ENCODE peak calls at places on chromosomes 11 and 22, in ten cellular contexts. F is CD8-positive, alpha-beta T cell; Z is tibial nerve; G is bronchial epithelial cell; M is HL-60; S is upper lobe of right lung; C is AG10803; N is HCT116; I is transverse colon; P is AG04449. T is an unnamed sample.

GRCh38 chr22:19724927-19725661 is 1.8 kb downstream of the GP1BB start:
- DNase-seq in M (no peak), F (no peak), N (no peak), P (no peak), S (no peak), C (no peak), Z (no peak), G (no peak), I (no peak), T (no peak)

GRCh38 chr11:65125197-65126056 is 3.3 kb downstream of the MRPL49 start:
- DNase-seq in N (no peak), M (no peak), F (no peak), P (no peak), S (peak), G (no peak), Z (no peak), I (no peak), C (no peak), T (no peak)

GRCh38 chr22:46604306-46604690 is 15.9 kb upstream of the GRAMD4 start:
- DNase-seq in M (peak), F (peak), C (peak), G (no peak), N (no peak), I (peak), Z (peak), P (no peak), S (no peak), T (no peak)

GRCh38 chr22:24400726-24401596 is 26.4 kb upstream of the ADORA2A start:
- DNase-seq in I (no peak), N (no peak), S (no peak), P (no peak), C (peak), G (peak), M (no peak), Z (no peak), F (no peak), T (no peak)

GRCh38 chr22:38820021-38820420 is 23.8 kb downstream of the NPTXR start:
- DNase-seq in N (no peak), M (no peak), S (no peak), I (no peak), C (no peak), F (no peak), Z (no peak), G (no peak), P (no peak), T (no peak)

GRCh38 chr11:34994859-34995258 is 78.4 kb downstream of the PDHX start:
- DNase-seq in N (no peak), I (no peak), Z (no peak), C (no peak), P (no peak), G (no peak), M (no peak), S (no peak), F (no peak), T (no peak)

GRCh38 chr11:78607691-78608090 is 33.0 kb upstream of the NARS2 start:
- DNase-seq in I (no peak), Z (no peak), C (no peak), M (no peak), G (no peak), F (no peak), P (no peak), N (no peak), S (no peak), T (no peak)

GRCh38 chr11:70572974-70573260 is 174.6 kb downstream of the CTTN start:
- DNase-seq in S (peak), Z (no peak), G (no peak), I (no peak), N (no peak), F (no peak), P (no peak), M (no peak), C (no peak), T (no peak)

GRCh38 chr11:33687733-33688479 is 12.7 kb downstream of the C11orf91 start:
- DNase-seq in I (no peak), G (peak), Z (peak), N (peak), M (no peak), F (no peak), S (no peak), P (no peak), C (peak), T (no peak)

GRCh38 chr22:48279465-48279765 is 1517.0 kb downstream of the TBC1D22A start:
- DNase-seq in M (no peak), C (no peak), S (no peak), Z (no peak), F (no peak), P (no peak), I (no peak), N (no peak), G (no peak), T (no peak)

GRCh38 chr22:43993072-43993760 is 30.9 kb upstream of the PARVB start:
- DNase-seq in F (peak), S (peak), G (peak), I (peak), Z (peak), P (no peak), M (peak), C (peak), N (peak), T (no peak)

GRCh38 chr22:47515384-47516125 is 753.1 kb downstream of the TBC1D22A start:
- DNase-seq in M (no peak), C (peak), I (no peak), Z (no peak), G (no peak), F (no peak), S (no peak), P (no peak), N (no peak), T (no peak)

GRCh38 chr11:85595285-85595884 is 31.8 kb downstream of the DLG2 start:
- DNase-seq in I (no peak), G (peak), P (no peak), F (no peak), S (no peak), Z (no peak), N (peak), C (peak), M (peak), T (no peak)

GRCh38 chr22:43391306-43391705 is 20.5 kb upstream of the MPPED1 start:
- DNase-seq in M (no peak), G (no peak), Z (no peak), I (no peak), N (no peak), S (peak), F (no peak), P (no peak), C (no peak), T (no peak)

GRCh38 chr22:49998718-49999062 is 13.9 kb downstream of the IL17REL start:
- DNase-seq in G (no peak), Z (no peak), N (no peak), C (no peak), S (peak), M (no peak), P (no peak), F (no peak), I (no peak), T (no peak)

GRCh38 chr22:50001388-50002231 is 11.0 kb downstream of the IL17REL start:
- DNase-seq in N (no peak), M (no peak), P (no peak), F (no peak), G (no peak), S (peak), Z (no peak), I (no peak), C (no peak), T (no peak)

GRCh38 chr22:49999063-49999900 is 13.3 kb downstream of the IL17REL start:
- DNase-seq in I (peak), F (no peak), P (no peak), S (peak), C (no peak), M (no peak), N (no peak), G (no peak), Z (no peak), T (no peak)

GRCh38 chr22:50000587-50001387 is 11.8 kb downstream of the IL17REL start:
- DNase-seq in G (no peak), Z (no peak), N (no peak), P (no peak), C (no peak), F (no peak), I (no peak), M (no peak), S (peak), T (no peak)

GRCh38 chr22:49999901-50000586 is 12.5 kb downstream of the IL17REL start:
- DNase-seq in I (no peak), N (no peak), G (no peak), M (no peak), F (no peak), Z (no peak), S (peak), P (no peak), C (no peak), T (no peak)
- H3K4me3 ChIP-seq in I (no peak), N (no peak), G (peak), M (no peak), F (no peak), Z (no peak), S (no peak), P (no peak), C (no peak), T (peak)

DNA sequence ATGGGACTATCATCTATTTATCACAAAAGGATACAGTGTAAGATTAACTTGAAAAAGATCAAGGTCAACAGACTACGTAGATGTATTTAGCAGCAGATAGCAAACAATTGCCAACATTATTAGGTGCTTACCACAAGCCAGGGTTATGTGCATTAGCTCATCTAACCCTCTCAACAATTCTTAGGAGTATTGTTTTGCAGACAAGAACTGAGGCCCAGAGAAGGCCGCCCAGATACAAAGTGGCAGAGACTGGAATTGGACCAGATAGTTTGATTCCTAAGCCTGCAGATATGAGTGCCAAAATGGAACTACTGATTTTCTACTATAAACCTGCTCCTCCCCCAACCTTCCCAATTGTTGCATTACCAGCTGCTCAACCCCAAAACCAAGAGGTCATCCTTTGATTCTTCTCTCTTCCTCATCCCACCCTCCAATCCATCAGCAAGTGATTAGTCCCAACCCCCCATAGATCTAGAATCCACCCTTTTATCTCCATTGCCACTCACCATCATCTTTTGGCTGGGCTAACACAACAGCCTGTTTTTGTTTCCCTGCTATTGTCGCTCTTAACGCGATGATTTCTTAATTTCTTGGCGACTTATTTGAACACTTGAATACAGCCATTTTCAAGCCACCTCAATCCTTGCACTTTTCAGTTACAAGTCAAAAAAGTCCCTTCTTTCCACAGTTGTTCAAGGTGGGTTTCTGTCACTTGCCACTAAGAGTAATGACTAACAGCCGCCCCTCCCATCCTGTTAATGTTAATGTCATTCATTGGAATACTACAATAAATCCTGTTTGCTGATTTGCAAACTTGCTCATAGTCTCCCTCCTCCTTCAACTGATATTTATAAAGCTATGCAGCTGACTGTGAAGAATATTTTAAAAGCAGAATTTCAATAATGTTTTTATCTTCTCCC is 2.7 kb downstream of the TMEM123 start:
- DNase-seq in M (no peak), S (no peak), I (no peak), F (no peak), P (no peak), G (no peak), Z (no peak), C (no peak), N (no peak), T (no peak)
- H3K4me3 ChIP-seq in M (peak), S (peak), I (no peak), F (peak), P (no peak), G (no peak), Z (no peak), C (no peak), N (no peak), T (no peak)

DNA sequence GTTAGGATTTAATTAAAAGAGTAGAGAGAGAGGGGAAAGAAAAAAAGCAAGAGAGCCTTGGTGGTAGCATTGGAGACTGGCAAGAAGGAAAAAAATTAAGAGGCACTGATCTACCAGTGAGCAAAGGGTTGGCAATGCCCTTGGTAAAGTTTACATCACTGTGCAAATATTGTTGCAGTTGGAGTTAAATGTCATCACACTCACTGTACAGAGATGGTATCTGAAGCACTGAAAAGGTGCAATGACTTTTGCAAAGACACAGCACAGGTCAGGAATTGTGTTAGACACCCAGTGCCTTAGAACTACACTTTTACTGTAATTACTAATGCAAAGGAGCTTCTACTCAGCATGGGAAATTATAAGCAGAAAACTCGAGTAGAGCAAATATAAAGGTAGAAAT is 526.8 kb downstream of the NTM start:
- DNase-seq in N (no peak), S (no peak), M (no peak), F (no peak), Z (no peak), I (no peak), G (peak), C (no peak), P (no peak), T (no peak)
- H3K4me3 ChIP-seq in N (no peak), S (no peak), M (no peak), F (no peak), Z (no peak), I (no peak), G (no peak), C (no peak), P (no peak), T (no peak)

GRCh38 chr11:125368757-125369156 is 127.3 kb downstream of the FEZ1 start:
- DNase-seq in S (no peak), F (no peak), C (no peak), M (no peak), N (no peak), P (no peak), I (no peak), Z (no peak), G (no peak), T (no peak)

GRCh38 chr11:125369808-125370207 is 126.3 kb downstream of the FEZ1 start:
- DNase-seq in M (no peak), S (no peak), P (no peak), G (no peak), I (no peak), C (no peak), Z (no peak), N (no peak), F (no peak), T (no peak)

GRCh38 chr11:125372088-125372487 is 124.0 kb downstream of the FEZ1 start:
- DNase-seq in M (no peak), C (no peak), G (no peak), N (no peak), S (peak), I (no peak), F (no peak), P (no peak), Z (no peak), T (no peak)

GRCh38 chr11:125371451-125371935 is 124.6 kb downstream of the FEZ1 start:
- DNase-seq in M (no peak), C (no peak), P (no peak), S (peak), N (no peak), F (no peak), I (no peak), Z (no peak), G (no peak), T (no peak)

DNA sequence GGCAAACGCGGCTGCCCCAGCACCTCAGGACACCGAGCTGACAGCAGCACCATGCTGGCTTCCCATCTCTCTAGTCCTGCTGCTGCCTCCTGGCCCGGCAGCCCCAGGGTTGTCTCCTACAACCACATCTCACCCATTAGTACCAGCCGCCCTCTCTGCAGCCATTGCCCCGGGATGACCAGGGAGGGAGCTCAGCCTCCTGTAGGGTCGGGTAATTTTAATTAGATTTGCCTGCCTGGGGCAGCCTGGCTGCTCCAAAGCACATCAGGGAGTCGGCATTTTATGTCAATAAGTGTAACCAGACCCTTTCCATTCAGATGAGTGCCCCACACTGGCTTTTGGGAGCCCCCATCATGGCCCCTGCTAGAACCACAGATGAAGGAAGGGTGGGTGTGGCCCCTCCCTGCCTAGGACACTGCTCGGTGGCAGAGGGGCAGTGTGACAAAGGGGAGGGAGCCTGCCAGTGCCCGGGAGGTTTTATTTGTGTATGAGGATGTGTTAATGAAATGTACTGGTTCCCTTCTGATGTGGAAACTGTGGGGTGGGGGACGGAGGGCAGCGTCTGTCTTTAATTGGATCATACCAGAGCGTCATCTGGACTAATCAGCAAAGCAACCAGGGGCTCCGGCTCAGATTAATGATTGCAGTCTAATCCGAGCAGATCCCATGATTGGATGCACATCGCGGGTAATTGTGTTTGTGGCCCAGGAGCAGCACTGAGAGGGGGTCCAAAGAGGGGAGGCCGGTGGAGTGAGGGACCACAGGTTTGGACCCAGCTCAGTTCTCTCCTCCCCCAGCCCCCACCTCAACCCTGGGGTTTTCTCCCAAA is 125.3 kb downstream of the FEZ1 start:
- DNase-seq in F (no peak), G (no peak), I (no peak), M (no peak), S (peak), P (no peak), Z (no peak), N (no peak), C (no peak), T (peak)
- H3K4me3 ChIP-seq in F (no peak), G (no peak), I (no peak), M (no peak), S (no peak), P (no peak), Z (no peak), N (no peak), C (no peak), T (no peak)

GRCh38 chr11:27468643-27469332 is 3.8 kb downstream of the LGR4 start:
- DNase-seq in I (no peak), F (no peak), N (no peak), M (no peak), P (no peak), C (peak), G (peak), S (no peak), Z (no peak), T (no peak)

GRCh38 chr11:27470166-27470565 is 2.4 kb downstream of the LGR4 start:
- DNase-seq in F (no peak), P (no peak), M (no peak), S (no peak), N (no peak), C (no peak), Z (no peak), I (no peak), G (no peak), T (no peak)

GRCh38 chr11:27468209-27468608 is 4.4 kb downstream of the LGR4 start:
- DNase-seq in F (no peak), S (no peak), Z (no peak), I (no peak), M (no peak), N (no peak), C (peak), G (peak), P (peak), T (peak)

GRCh38 chr11:27471067-27471587 is 1.5 kb downstream of the LGR4 start:
- DNase-seq in N (no peak), F (no peak), M (no peak), S (no peak), Z (no peak), I (peak), G (no peak), P (no peak), C (no peak), T (no peak)

DNA sequence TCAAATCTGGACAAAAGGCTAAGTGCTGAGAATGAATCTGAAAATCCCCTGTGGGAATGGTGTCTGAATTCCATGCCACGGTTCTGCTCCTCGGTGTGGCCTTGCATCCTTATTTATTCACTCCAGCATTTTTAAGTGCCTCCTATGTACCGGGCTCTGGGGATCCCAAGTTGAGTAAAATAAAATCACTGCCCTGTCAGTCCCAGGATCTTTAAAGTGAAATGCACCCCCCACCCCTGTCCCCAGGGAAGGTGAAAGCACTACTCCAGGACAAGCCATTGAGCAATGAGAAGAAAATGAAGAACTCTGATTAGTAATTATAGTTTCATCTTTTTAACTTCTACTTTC is 3.3 kb downstream of the LGR4 start:
- DNase-seq in S (no peak), C (no peak), P (no peak), N (no peak), I (no peak), M (no peak), Z (no peak), F (no peak), G (no peak), T (no peak)
- H3K4me3 ChIP-seq in S (no peak), C (no peak), P (peak), N (no peak), I (no peak), M (no peak), Z (no peak), F (no peak), G (peak), T (peak)

GRCh38 chr22:45318168-45318557 is 8.4 kb downstream of the FAM118A start:
- DNase-seq in I (peak), N (no peak), C (peak), M (peak), Z (peak), G (peak), S (peak), P (peak), F (peak), T (peak)
- H3K4me3 ChIP-seq in I (no peak), N (no peak), C (no peak), M (peak), Z (no peak), G (no peak), S (no peak), P (peak), F (peak), T (peak)